ENCODE peak calls at places on chromosomes 4 and X, in six cellular contexts. One of them, this sample, is unnamed.

GRCh38 chr4:47577779-47578553 is 92.9 kb downstream of the ATP10D start:
- DNase-seq in foreskin keratinocyte: no peak
- DNase-seq in body of pancreas: no peak
- DNase-seq in dorsolateral prefrontal cortex: no peak
- DNase-seq in aorta: no peak
- DNase-seq in lower lobe of right lung: no peak
- DNase-seq in this sample: no peak

GRCh38 chr4:145554691-145555090 is 64.5 kb upstream of the MMAA start:
- DNase-seq in foreskin keratinocyte: no peak
- DNase-seq in body of pancreas: no peak
- DNase-seq in dorsolateral prefrontal cortex: no peak
- DNase-seq in aorta: no peak
- DNase-seq in lower lobe of right lung: no peak
- DNase-seq in this sample: no peak

GRCh38 chr4:8427761-8428287 is 12.7 kb downstream of the ACOX3 start:
- DNase-seq in foreskin keratinocyte: no peak
- DNase-seq in body of pancreas: peak
- DNase-seq in dorsolateral prefrontal cortex: no peak
- DNase-seq in aorta: no peak
- DNase-seq in lower lobe of right lung: no peak
- DNase-seq in this sample: peak

GRCh38 chr4:16289872-16290554 is 63.7 kb upstream of the TAPT1 start:
- DNase-seq in foreskin keratinocyte: no peak
- DNase-seq in body of pancreas: no peak
- DNase-seq in dorsolateral prefrontal cortex: no peak
- DNase-seq in aorta: no peak
- DNase-seq in lower lobe of right lung: no peak
- DNase-seq in this sample: no peak

GRCh38 chr4:40587826-40588225 is 41.8 kb downstream of the RBM47 start:
- DNase-seq in foreskin keratinocyte: no peak
- DNase-seq in body of pancreas: no peak
- DNase-seq in dorsolateral prefrontal cortex: no peak
- DNase-seq in aorta: no peak
- DNase-seq in lower lobe of right lung: peak
- DNase-seq in this sample: no peak

GRCh38 chr4:88788424-88788823 is 90.8 kb upstream of the NAP1L5 start:
- DNase-seq in foreskin keratinocyte: no peak
- DNase-seq in body of pancreas: no peak
- DNase-seq in dorsolateral prefrontal cortex: no peak
- DNase-seq in aorta: no peak
- DNase-seq in lower lobe of right lung: no peak
- DNase-seq in this sample: no peak

GRCh38 chr4:25021206-25021605 is 9.5 kb downstream of the LGI2 start:
- DNase-seq in foreskin keratinocyte: no peak
- DNase-seq in body of pancreas: no peak
- DNase-seq in dorsolateral prefrontal cortex: no peak
- DNase-seq in aorta: no peak
- DNase-seq in lower lobe of right lung: no peak
- DNase-seq in this sample: no peak

GRCh38 chrX:137568741-137569469 is 3.0 kb downstream of the ZIC3 start:
- DNase-seq in foreskin keratinocyte: no peak
- DNase-seq in body of pancreas: no peak
- DNase-seq in dorsolateral prefrontal cortex: no peak
- DNase-seq in aorta: no peak
- DNase-seq in lower lobe of right lung: no peak
- DNase-seq in this sample: no peak

GRCh38 chr4:169615467-169616106 is 3.2 kb upstream of the NEK1 start:
- DNase-seq in foreskin keratinocyte: peak
- DNase-seq in body of pancreas: no peak
- DNase-seq in dorsolateral prefrontal cortex: no peak
- DNase-seq in aorta: no peak
- DNase-seq in lower lobe of right lung: no peak
- DNase-seq in this sample: no peak

GRCh38 chrX:109776432-109776831 is 43.4 kb upstream of the ACSL4 start:
- DNase-seq in foreskin keratinocyte: no peak
- DNase-seq in body of pancreas: no peak
- DNase-seq in dorsolateral prefrontal cortex: no peak
- DNase-seq in aorta: no peak
- DNase-seq in lower lobe of right lung: no peak
- DNase-seq in this sample: no peak

GRCh38 chr4:13893221-13893620 is 265.7 kb upstream of the BOD1L1 start:
- DNase-seq in foreskin keratinocyte: no peak
- DNase-seq in body of pancreas: no peak
- DNase-seq in dorsolateral prefrontal cortex: no peak
- DNase-seq in aorta: no peak
- DNase-seq in lower lobe of right lung: no peak
- DNase-seq in this sample: no peak

GRCh38 chrX:129638917-129639316 is 15.8 kb downstream of the APLN start:
- DNase-seq in foreskin keratinocyte: no peak
- DNase-seq in body of pancreas: no peak
- DNase-seq in dorsolateral prefrontal cortex: no peak
- DNase-seq in aorta: no peak
- DNase-seq in lower lobe of right lung: no peak
- DNase-seq in this sample: no peak

GRCh38 chrX:129634541-129634940 is 20.2 kb downstream of the APLN start:
- DNase-seq in foreskin keratinocyte: no peak
- DNase-seq in body of pancreas: no peak
- DNase-seq in dorsolateral prefrontal cortex: peak
- DNase-seq in aorta: no peak
- DNase-seq in lower lobe of right lung: no peak
- DNase-seq in this sample: no peak

GRCh38 chrX:129636175-129636681 is 18.5 kb downstream of the APLN start:
- DNase-seq in foreskin keratinocyte: peak
- DNase-seq in body of pancreas: no peak
- DNase-seq in dorsolateral prefrontal cortex: no peak
- DNase-seq in aorta: no peak
- DNase-seq in lower lobe of right lung: no peak
- DNase-seq in this sample: peak

GRCh38 chrX:129640737-129641136 is 14.0 kb downstream of the APLN start:
- DNase-seq in foreskin keratinocyte: no peak
- DNase-seq in body of pancreas: no peak
- DNase-seq in dorsolateral prefrontal cortex: no peak
- DNase-seq in aorta: peak
- DNase-seq in lower lobe of right lung: no peak
- DNase-seq in this sample: no peak

DNA sequence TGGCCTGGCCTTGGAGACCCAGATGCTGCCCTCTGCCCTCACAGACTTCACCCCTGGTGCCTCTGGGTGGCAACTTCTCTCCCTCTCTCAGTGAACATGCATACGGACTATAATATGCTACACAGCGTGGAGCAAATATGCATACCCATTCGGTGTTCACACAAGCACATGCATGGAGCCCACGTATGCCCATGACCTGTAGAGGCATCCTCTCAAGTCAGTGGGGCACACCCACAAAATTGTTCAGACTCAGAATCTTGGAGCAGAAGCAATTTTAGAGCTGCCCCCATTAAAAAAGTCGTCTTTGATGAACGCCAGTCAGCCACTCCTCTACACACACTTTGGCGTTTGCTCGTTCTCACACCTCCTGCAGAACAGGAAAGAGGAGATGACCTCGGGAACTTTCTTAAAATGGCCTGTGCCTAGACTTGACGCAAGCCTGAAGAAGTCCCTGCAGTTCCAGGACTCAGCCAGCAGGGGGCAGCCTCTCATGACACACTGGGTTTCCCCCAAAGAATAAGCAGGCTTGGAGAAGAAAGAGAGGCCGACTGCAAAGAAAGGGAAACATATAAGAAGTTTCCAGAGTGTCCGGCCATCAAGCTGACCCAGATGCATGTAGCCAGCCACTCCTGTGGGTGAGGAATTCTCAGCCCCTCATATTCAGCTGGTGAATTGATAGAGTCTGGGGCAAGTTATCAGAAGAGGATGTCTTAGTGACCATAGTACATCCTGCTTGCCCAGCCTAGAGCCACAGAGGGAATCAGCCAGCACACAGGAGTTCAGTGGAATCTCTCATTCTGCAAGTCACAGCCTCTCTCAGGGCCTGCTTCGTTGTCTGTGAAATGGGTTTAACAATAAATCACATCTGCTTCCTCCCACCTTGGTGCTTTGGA is 17.3 kb downstream of the APLN start:
- DNase-seq in foreskin keratinocyte: no peak
- DNase-seq in body of pancreas: peak
- DNase-seq in dorsolateral prefrontal cortex: peak
- DNase-seq in aorta: peak
- DNase-seq in lower lobe of right lung: peak
- DNase-seq in this sample: peak
- H3K27ac ChIP-seq in foreskin keratinocyte: no peak
- H3K27ac ChIP-seq in body of pancreas: no peak
- H3K27ac ChIP-seq in dorsolateral prefrontal cortex: no peak
- H3K27ac ChIP-seq in aorta: no peak
- H3K27ac ChIP-seq in lower lobe of right lung: no peak
- H3K27ac ChIP-seq in this sample: no peak

GRCh38 chr4:138658518-138658917 is 357.1 kb upstream of the NOCT start:
- DNase-seq in foreskin keratinocyte: no peak
- DNase-seq in body of pancreas: no peak
- DNase-seq in dorsolateral prefrontal cortex: no peak
- DNase-seq in aorta: no peak
- DNase-seq in lower lobe of right lung: no peak
- DNase-seq in this sample: no peak
- H3K27ac ChIP-seq in foreskin keratinocyte: no peak
- H3K27ac ChIP-seq in body of pancreas: no peak
- H3K27ac ChIP-seq in dorsolateral prefrontal cortex: no peak
- H3K27ac ChIP-seq in aorta: no peak
- H3K27ac ChIP-seq in lower lobe of right lung: no peak
- H3K27ac ChIP-seq in this sample: no peak

DNA sequence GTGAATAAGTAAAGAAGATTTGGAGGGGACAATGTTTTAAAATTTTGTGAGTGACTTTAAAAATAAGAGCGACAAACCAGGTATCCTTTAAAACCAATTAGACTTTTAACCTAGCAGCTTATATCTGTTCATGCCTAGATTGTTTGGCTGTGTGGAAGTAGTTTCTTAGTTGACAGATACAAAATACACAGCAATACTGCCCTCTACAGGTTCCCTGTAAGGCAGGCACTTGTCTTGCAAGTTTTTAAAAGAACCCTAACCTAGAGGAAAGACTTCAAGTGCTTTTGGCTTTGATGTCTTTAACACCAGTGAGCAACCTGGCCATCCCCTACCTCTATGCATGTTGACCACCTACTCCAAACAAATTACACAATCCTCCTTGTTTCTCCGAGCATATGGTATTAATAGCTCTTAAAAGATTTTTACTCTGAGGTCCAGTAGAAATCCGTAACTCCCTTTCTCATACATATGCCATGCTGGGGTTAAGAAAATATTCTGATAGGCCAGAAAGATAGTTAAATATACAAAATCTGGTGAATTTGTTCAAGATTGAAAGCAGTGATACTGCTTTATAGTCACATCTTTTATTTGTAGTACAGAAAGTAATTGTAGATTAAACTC is 273.0 kb downstream of the ARHGAP24 start:
- DNase-seq in foreskin keratinocyte: no peak
- DNase-seq in body of pancreas: peak
- DNase-seq in dorsolateral prefrontal cortex: peak
- DNase-seq in aorta: no peak
- DNase-seq in lower lobe of right lung: no peak
- DNase-seq in this sample: peak
- H3K27ac ChIP-seq in foreskin keratinocyte: no peak
- H3K27ac ChIP-seq in body of pancreas: no peak
- H3K27ac ChIP-seq in dorsolateral prefrontal cortex: no peak
- H3K27ac ChIP-seq in aorta: no peak
- H3K27ac ChIP-seq in lower lobe of right lung: no peak
- H3K27ac ChIP-seq in this sample: no peak

DNA sequence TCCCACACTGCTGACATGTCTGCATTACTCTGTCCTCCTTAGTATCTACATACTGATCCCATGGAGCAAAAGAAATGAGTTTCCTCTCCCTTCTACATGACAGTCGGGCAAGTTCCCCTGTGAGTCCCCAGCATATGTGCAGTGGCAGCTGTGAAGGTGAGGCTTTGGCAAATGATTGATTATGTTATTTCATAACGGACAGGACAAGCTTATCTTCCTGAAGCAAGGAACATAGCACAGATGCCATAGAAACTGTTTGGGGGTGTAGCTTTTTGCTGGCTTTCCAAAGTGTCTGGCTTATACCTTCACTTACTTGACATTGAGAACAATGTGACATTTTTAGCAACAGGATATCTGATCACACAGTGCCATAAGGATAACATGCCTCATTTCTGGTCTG is 136.8 kb upstream of the PDLIM3 start:
- DNase-seq in foreskin keratinocyte: no peak
- DNase-seq in body of pancreas: no peak
- DNase-seq in dorsolateral prefrontal cortex: no peak
- DNase-seq in aorta: no peak
- DNase-seq in lower lobe of right lung: no peak
- DNase-seq in this sample: no peak
- H3K27ac ChIP-seq in foreskin keratinocyte: no peak
- H3K27ac ChIP-seq in body of pancreas: no peak
- H3K27ac ChIP-seq in dorsolateral prefrontal cortex: no peak
- H3K27ac ChIP-seq in aorta: no peak
- H3K27ac ChIP-seq in lower lobe of right lung: no peak
- H3K27ac ChIP-seq in this sample: no peak

DNA sequence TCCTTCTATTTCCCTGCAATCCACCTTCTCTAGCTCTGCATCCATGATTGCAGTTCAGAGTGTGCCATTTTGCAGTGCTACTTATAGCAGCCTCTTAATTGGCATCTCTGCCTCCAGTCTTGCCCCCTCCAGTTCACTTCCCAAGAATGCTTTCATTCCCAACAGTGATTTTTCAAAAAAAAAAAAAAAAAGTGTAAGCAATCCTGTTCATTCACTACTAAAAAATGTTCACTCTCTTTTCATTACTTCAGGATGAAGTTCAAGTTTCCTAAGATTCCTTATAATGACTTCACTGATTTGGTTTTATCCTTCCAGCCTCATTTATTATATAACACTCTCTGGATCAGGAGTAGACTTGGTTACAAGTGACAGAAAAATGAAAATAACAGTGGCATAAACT is 124.7 kb upstream of the LNX1 start:
- DNase-seq in foreskin keratinocyte: no peak
- DNase-seq in body of pancreas: no peak
- DNase-seq in dorsolateral prefrontal cortex: no peak
- DNase-seq in aorta: no peak
- DNase-seq in lower lobe of right lung: no peak
- DNase-seq in this sample: no peak
- H3K27ac ChIP-seq in foreskin keratinocyte: no peak
- H3K27ac ChIP-seq in body of pancreas: no peak
- H3K27ac ChIP-seq in dorsolateral prefrontal cortex: no peak
- H3K27ac ChIP-seq in aorta: peak
- H3K27ac ChIP-seq in lower lobe of right lung: no peak
- H3K27ac ChIP-seq in this sample: no peak